ENCODE peak calls at places on chromosomes 11 and 22, in six cellular contexts. J is body of pancreas; B is mesendoderm; I is psoas muscle; M is uterus; W is CD8-positive, alpha-beta T cell. G is an unnamed sample.
A peak's percentile ranks its signal among the peaks of the same experiment; 100 is the strongest.

GRCh38 chr11:14360976-14361375 is 2.0 kb upstream of the RRAS2 start:
- DNase-seq in W (no peak), J (no peak), M (no peak), B (no peak), I (no peak), G (no peak)

GRCh38 chr11:126686938-126687337 is 313.6 kb downstream of the KIRREL3 start:
- DNase-seq in M (no peak), W (no peak), I (no peak), J (no peak), B (no peak), G (no peak)

GRCh38 chr11:109527496-109527895 is 105.5 kb downstream of the C11orf87 start:
- DNase-seq in M (no peak), W (no peak), I (no peak), J (no peak), B (no peak), G (no peak)

GRCh38 chr22:19522190-19522880 is 1.9 kb downstream of the CLDN5 start:
- DNase-seq in M (no peak), B (peak; percentile 22), J (no peak), I (no peak), W (no peak), G (no peak)

GRCh38 chr11:3796796-3797328 is 492 bp downstream of the NUP98 start:
- DNase-seq in J (no peak), I (no peak), B (no peak), W (no peak), M (no peak), G (peak; percentile 12)

GRCh38 chr22:45768490-45768889 is 96.9 kb downstream of the ATXN10 start:
- DNase-seq in W (no peak), J (no peak), M (no peak), I (no peak), B (no peak), G (no peak)

GRCh38 chr11:80603472-80603871 is 1162.6 kb upstream of the TENM4 start:
- DNase-seq in W (no peak), B (no peak), I (no peak), M (no peak), J (no peak), G (peak; percentile 86)

GRCh38 chr22:45680932-45681700 is 9.5 kb downstream of the ATXN10 start:
- DNase-seq in M (no peak), B (no peak), W (no peak), I (no peak), J (no peak), G (no peak)

GRCh38 chr11:65899356-65900124 is 648 bp downstream of the FOSL1 start:
- DNase-seq in J (peak; percentile 52), M (peak; percentile 50), W (peak; percentile 56), I (peak; percentile 82), B (peak; percentile 71), G (peak; percentile 72)

GRCh38 chr22:32218470-32218869 is 13.6 kb upstream of the RFPL2 start:
- DNase-seq in M (no peak), B (peak; percentile 29), J (no peak), W (no peak), I (no peak), G (no peak)

GRCh38 chr11:111541209-111542061 is 915 bp downstream of the LAYN start:
- DNase-seq in W (no peak), J (peak; percentile 57), M (peak; percentile 62), B (peak; percentile 77), I (peak; percentile 70), G (no peak)

GRCh38 chr22:27151407-27151806 is 494.0 kb downstream of the MIAT start:
- DNase-seq in W (no peak), M (no peak), I (no peak), B (peak; percentile 43), J (no peak), G (no peak)

GRCh38 chr11:88103337-88104206 is 71.7 kb downstream of the RAB38 start:
- DNase-seq in J (peak; percentile 57), B (peak; percentile 98), I (no peak), W (no peak), M (no peak), G (peak; percentile 32)

GRCh38 chr11:37199082-37199481 is 601.0 kb upstream of the RAG2 start:
- DNase-seq in J (no peak), I (no peak), B (peak; percentile 73), W (no peak), M (no peak), G (no peak)

GRCh38 chr11:7639643-7640025 is 33.7 kb downstream of the CYB5R2 start:
- DNase-seq in I (no peak), M (peak; percentile 34), J (peak; percentile 25), B (peak; percentile 15), W (no peak), G (peak; percentile 79)

GRCh38 chr11:2737876-2738275 is 38.1 kb upstream of the KCNQ1OT1 start:
- DNase-seq in B (no peak), W (no peak), J (no peak), I (no peak), M (peak; percentile 58), G (peak; percentile 67)

GRCh38 chr11:16154715-16155396 is 201.5 kb downstream of the SOX6 start:
- DNase-seq in W (no peak), J (peak; percentile 74), I (no peak), M (no peak), B (peak; percentile 63), G (no peak)

GRCh38 chr22:28051787-28052356 is 132.8 kb upstream of the PITPNB start:
- DNase-seq in J (peak; percentile 71), M (peak; percentile 77), W (peak; percentile 25), B (peak; percentile 72), I (peak; percentile 72), G (peak; percentile 54)

GRCh38 chr11:59555601-59556114 is 44.3 kb downstream of the OR4D9 start:
- DNase-seq in I (no peak), M (no peak), W (no peak), J (no peak), B (no peak), G (no peak)

GRCh38 chr22:19291218-19291579 is 320 bp downstream of the CLTCL1 start:
- DNase-seq in W (no peak), I (peak; percentile 48), M (peak; percentile 42), B (peak; percentile 33), J (peak; percentile 19), G (no peak)

GRCh38 chr11:119355091-119355843 is 8.8 kb upstream of the MFRP start:
- DNase-seq in M (no peak), W (no peak), B (no peak), I (no peak), J (no peak), G (no peak)
- H3K4me1 ChIP-seq in M (no peaks in the 10 kb centered on the region), W (no peaks in the 10 kb centered on the region), B (no peaks in the 10 kb centered on the region), I (peaks cover 21% of the 10 kb centered on the region), J (peaks cover 14% of the 10 kb centered on the region), G (peaks cover 3% of the 10 kb centered on the region)

DNA sequence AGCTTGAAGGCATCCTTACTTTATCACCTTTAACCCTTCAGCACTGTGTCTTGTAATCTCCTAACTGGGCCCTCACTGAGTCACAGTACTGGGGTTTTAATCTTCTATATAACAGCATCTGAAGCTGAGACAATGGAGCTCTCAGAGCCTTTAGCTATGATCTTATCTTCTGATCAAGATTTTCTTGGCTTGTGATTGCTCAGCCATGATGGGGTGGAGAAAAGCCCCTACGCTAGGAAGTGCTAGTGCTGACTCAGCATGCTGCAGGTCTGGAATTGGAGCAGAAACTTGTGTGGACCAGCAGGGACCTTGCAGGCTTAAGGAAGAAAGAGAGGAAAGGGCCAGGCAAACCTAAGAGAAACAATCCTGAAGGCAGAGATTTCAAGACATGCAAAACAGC is 71.7 kb upstream of the EED start:
- DNase-seq in B (peak; percentile 93), J (no peak), W (no peak), M (no peak), I (no peak), G (no peak)
- H3K27ac ChIP-seq in B (no peak overlapping the region), J (no peak overlapping the region), W (no peak overlapping the region), M (no peak overlapping the region), I (peak overlapping the region; percentile 97), G (no peak overlapping the region)

GRCh38 chr11:74702383-74703007 is 28.7 kb downstream of the CHRDL2 start:
- DNase-seq in M (peak; percentile 77), I (peak; percentile 60), B (peak; percentile 88), W (peak; percentile 57), J (peak; percentile 66), G (peak; percentile 67)

GRCh38 chr11:74699615-74700396 is 31.4 kb downstream of the CHRDL2 start:
- DNase-seq in W (no peak), J (no peak), M (no peak), B (no peak), I (no peak), G (no peak)

GRCh38 chr11:74707182-74707581 is 24.0 kb downstream of the CHRDL2 start:
- DNase-seq in I (no peak), M (no peak), J (no peak), W (no peak), B (no peak), G (no peak)

GRCh38 chr11:74701351-74701750 is 29.9 kb downstream of the CHRDL2 start:
- DNase-seq in B (peak; percentile 87), J (no peak), M (no peak), I (no peak), W (no peak), G (peak; percentile 13)

GRCh38 chr11:74703211-74703610 is 28.0 kb downstream of the CHRDL2 start:
- DNase-seq in M (no peak), I (no peak), W (no peak), J (no peak), B (no peak), G (no peak)
- H3K4me3 ChIP-seq in M (no peak overlapping the region), I (no peak overlapping the region), W (no peak overlapping the region), J (no peak overlapping the region), B (no peak overlapping the region), G (no peak overlapping the region)

GRCh38 chr11:309558-309855 is 1.9 kb downstream of the IFITM2 start:
- DNase-seq in M (no peak), W (no peak), J (no peak), I (no peak), B (no peak), G (no peak)
- H3K4me1 ChIP-seq in M (peaks cover 8% of the 10 kb centered on the region), W (peaks cover 40% of the 10 kb centered on the region), J (peaks cover 21% of the 10 kb centered on the region), I (peaks cover 9% of the 10 kb centered on the region), B (peaks cover 17% of the 10 kb centered on the region), G (no peaks in the 10 kb centered on the region)

GRCh38 chr11:117928818-117929567 is at the start of gene TMPRSS13:
- DNase-seq in W (no peak), B (peak; percentile 93), M (no peak), J (peak; percentile 61), I (no peak), G (no peak)

GRCh38 chr11:117931331-117931950 is 2.2 kb upstream of the TMPRSS13 start:
- DNase-seq in W (no peak), M (no peak), J (no peak), I (no peak), B (no peak), G (no peak)

GRCh38 chr11:117929568-117930207 is 486 bp upstream of the TMPRSS13 start:
- DNase-seq in W (no peak), B (peak; percentile 37), I (no peak), M (no peak), J (no peak), G (no peak)

GRCh38 chr11:117930668-117931330 is 1.6 kb upstream of the TMPRSS13 start:
- DNase-seq in J (no peak), I (no peak), M (no peak), W (peak; percentile 34), B (no peak), G (no peak)

GRCh38 chr11:117930208-117930570 is 987 bp upstream of the TMPRSS13 start:
- DNase-seq in B (no peak), W (no peak), M (no peak), I (no peak), J (no peak), G (no peak)
- H3K27ac ChIP-seq in B (no peak overlapping the region), W (no peak overlapping the region), M (no peak overlapping the region), I (no peak overlapping the region), J (no peak overlapping the region), G (no peak overlapping the region)